ENCODE peak calls at places on chromosomes 4 and X, in ten cellular contexts. One of them, this sample, is unnamed.
A peak's percentile ranks its signal among the peaks of the same experiment; 100 is the strongest.

GRCh38 chr4:137530176-137530575 is 2.1 kb downstream of the PCDH18 start:
- DNase-seq in Calu3: no peak
- DNase-seq in ACHN: no peak
- DNase-seq in mucosa of descending colon: no peak
- DNase-seq in stimulated activated CD4-positive, alpha-beta T cell treated with anti-CD3 and anti-CD28 coated beads, Interleukin-4, amount 100 ng/mL, for 4 hours: no peak
- DNase-seq in ELR: peak; percentile 56
- DNase-seq in CD4-positive, alpha-beta T cell: no peak
- DNase-seq in A172: no peak
- DNase-seq in iPS-NIHi11: no peak
- DNase-seq in amniotic stem cell: no peak
- DNase-seq in this sample: no peak

GRCh38 chr4:177596035-177596434 is 153.8 kb upstream of the AGA start:
- DNase-seq in Calu3: peak; percentile 62
- DNase-seq in ACHN: peak; percentile 60
- DNase-seq in mucosa of descending colon: no peak
- DNase-seq in stimulated activated CD4-positive, alpha-beta T cell treated with anti-CD3 and anti-CD28 coated beads, Interleukin-4, amount 100 ng/mL, for 4 hours: no peak
- DNase-seq in ELR: peak; percentile 90
- DNase-seq in CD4-positive, alpha-beta T cell: no peak
- DNase-seq in A172: peak; percentile 87
- DNase-seq in iPS-NIHi11: peak; percentile 50
- DNase-seq in amniotic stem cell: peak; percentile 46
- DNase-seq in this sample: no peak

GRCh38 chrX:24676403-24677024 is 17.2 kb upstream of the POLA1 start:
- DNase-seq in Calu3: no peak
- DNase-seq in ACHN: no peak
- DNase-seq in mucosa of descending colon: no peak
- DNase-seq in stimulated activated CD4-positive, alpha-beta T cell treated with anti-CD3 and anti-CD28 coated beads, Interleukin-4, amount 100 ng/mL, for 4 hours: no peak
- DNase-seq in ELR: peak; percentile 16
- DNase-seq in CD4-positive, alpha-beta T cell: no peak
- DNase-seq in A172: no peak
- DNase-seq in iPS-NIHi11: peak; percentile 27
- DNase-seq in amniotic stem cell: no peak
- DNase-seq in this sample: no peak

GRCh38 chrX:26649534-26649933 is 433.6 kb downstream of the MAGEB5 start:
- DNase-seq in Calu3: no peak
- DNase-seq in ACHN: peak; percentile 33
- DNase-seq in mucosa of descending colon: no peak
- DNase-seq in stimulated activated CD4-positive, alpha-beta T cell treated with anti-CD3 and anti-CD28 coated beads, Interleukin-4, amount 100 ng/mL, for 4 hours: no peak
- DNase-seq in ELR: peak; percentile 24
- DNase-seq in CD4-positive, alpha-beta T cell: no peak
- DNase-seq in A172: peak; percentile 53
- DNase-seq in iPS-NIHi11: peak; percentile 7
- DNase-seq in amniotic stem cell: no peak
- DNase-seq in this sample: no peak

GRCh38 chr4:121062466-121062975 is 9.8 kb downstream of the NDNF start:
- DNase-seq in Calu3: no peak
- DNase-seq in ACHN: no peak
- DNase-seq in mucosa of descending colon: no peak
- DNase-seq in stimulated activated CD4-positive, alpha-beta T cell treated with anti-CD3 and anti-CD28 coated beads, Interleukin-4, amount 100 ng/mL, for 4 hours: no peak
- DNase-seq in ELR: no peak
- DNase-seq in CD4-positive, alpha-beta T cell: no peak
- DNase-seq in A172: no peak
- DNase-seq in iPS-NIHi11: no peak
- DNase-seq in amniotic stem cell: no peak
- DNase-seq in this sample: no peak

GRCh38 chr4:7652451-7652871 is 217.7 kb upstream of the PSAPL1 start:
- DNase-seq in Calu3: no peak
- DNase-seq in ACHN: no peak
- DNase-seq in mucosa of descending colon: no peak
- DNase-seq in stimulated activated CD4-positive, alpha-beta T cell treated with anti-CD3 and anti-CD28 coated beads, Interleukin-4, amount 100 ng/mL, for 4 hours: no peak
- DNase-seq in ELR: no peak
- DNase-seq in CD4-positive, alpha-beta T cell: no peak
- DNase-seq in A172: no peak
- DNase-seq in iPS-NIHi11: no peak
- DNase-seq in amniotic stem cell: no peak
- DNase-seq in this sample: no peak

GRCh38 chrX:37060999-37061398 is 52.8 kb downstream of the FAM47C start:
- DNase-seq in Calu3: peak; percentile 57
- DNase-seq in ACHN: peak; percentile 45
- DNase-seq in mucosa of descending colon: peak; percentile 12
- DNase-seq in stimulated activated CD4-positive, alpha-beta T cell treated with anti-CD3 and anti-CD28 coated beads, Interleukin-4, amount 100 ng/mL, for 4 hours: no peak
- DNase-seq in ELR: peak; percentile 27
- DNase-seq in CD4-positive, alpha-beta T cell: no peak
- DNase-seq in A172: peak; percentile 30
- DNase-seq in iPS-NIHi11: peak; percentile 7
- DNase-seq in amniotic stem cell: peak; percentile 0
- DNase-seq in this sample: no peak

GRCh38 chr4:155608231-155608885 is 58.3 kb upstream of the GUCY1A1 start:
- DNase-seq in Calu3: no peak
- DNase-seq in ACHN: no peak
- DNase-seq in mucosa of descending colon: no peak
- DNase-seq in stimulated activated CD4-positive, alpha-beta T cell treated with anti-CD3 and anti-CD28 coated beads, Interleukin-4, amount 100 ng/mL, for 4 hours: no peak
- DNase-seq in ELR: peak; percentile 19
- DNase-seq in CD4-positive, alpha-beta T cell: no peak
- DNase-seq in A172: no peak
- DNase-seq in iPS-NIHi11: no peak
- DNase-seq in amniotic stem cell: no peak
- DNase-seq in this sample: no peak

GRCh38 chrX:123084797-123085196 is 99.3 kb upstream of the GRIA3 start:
- DNase-seq in Calu3: no peak
- DNase-seq in ACHN: no peak
- DNase-seq in mucosa of descending colon: no peak
- DNase-seq in stimulated activated CD4-positive, alpha-beta T cell treated with anti-CD3 and anti-CD28 coated beads, Interleukin-4, amount 100 ng/mL, for 4 hours: no peak
- DNase-seq in ELR: no peak
- DNase-seq in CD4-positive, alpha-beta T cell: no peak
- DNase-seq in A172: no peak
- DNase-seq in iPS-NIHi11: no peak
- DNase-seq in amniotic stem cell: no peak
- DNase-seq in this sample: no peak

GRCh38 chr4:87657525-87657924 is 7.4 kb downstream of the DMP1 start:
- DNase-seq in Calu3: no peak
- DNase-seq in ACHN: peak; percentile 78
- DNase-seq in mucosa of descending colon: no peak
- DNase-seq in stimulated activated CD4-positive, alpha-beta T cell treated with anti-CD3 and anti-CD28 coated beads, Interleukin-4, amount 100 ng/mL, for 4 hours: no peak
- DNase-seq in ELR: peak; percentile 89
- DNase-seq in CD4-positive, alpha-beta T cell: no peak
- DNase-seq in A172: peak; percentile 70
- DNase-seq in iPS-NIHi11: no peak
- DNase-seq in amniotic stem cell: no peak
- DNase-seq in this sample: no peak

GRCh38 chr4:153094435-153094834 is 109.8 kb upstream of the TRIM2 start:
- DNase-seq in Calu3: no peak
- DNase-seq in ACHN: no peak
- DNase-seq in mucosa of descending colon: no peak
- DNase-seq in stimulated activated CD4-positive, alpha-beta T cell treated with anti-CD3 and anti-CD28 coated beads, Interleukin-4, amount 100 ng/mL, for 4 hours: no peak
- DNase-seq in ELR: no peak
- DNase-seq in CD4-positive, alpha-beta T cell: no peak
- DNase-seq in A172: no peak
- DNase-seq in iPS-NIHi11: no peak
- DNase-seq in amniotic stem cell: no peak
- DNase-seq in this sample: no peak

GRCh38 chr4:175891863-175892262 is 79.8 kb upstream of the GPM6A start:
- DNase-seq in Calu3: no peak
- DNase-seq in ACHN: peak; percentile 44
- DNase-seq in mucosa of descending colon: peak; percentile 14
- DNase-seq in stimulated activated CD4-positive, alpha-beta T cell treated with anti-CD3 and anti-CD28 coated beads, Interleukin-4, amount 100 ng/mL, for 4 hours: no peak
- DNase-seq in ELR: peak; percentile 57
- DNase-seq in CD4-positive, alpha-beta T cell: no peak
- DNase-seq in A172: peak; percentile 52
- DNase-seq in iPS-NIHi11: peak; percentile 17
- DNase-seq in amniotic stem cell: no peak
- DNase-seq in this sample: no peak

GRCh38 chr4:147996840-147997239 is 265.0 kb downstream of the ARHGAP10 start:
- DNase-seq in Calu3: no peak
- DNase-seq in ACHN: no peak
- DNase-seq in mucosa of descending colon: no peak
- DNase-seq in stimulated activated CD4-positive, alpha-beta T cell treated with anti-CD3 and anti-CD28 coated beads, Interleukin-4, amount 100 ng/mL, for 4 hours: no peak
- DNase-seq in ELR: no peak
- DNase-seq in CD4-positive, alpha-beta T cell: no peak
- DNase-seq in A172: no peak
- DNase-seq in iPS-NIHi11: no peak
- DNase-seq in amniotic stem cell: no peak
- DNase-seq in this sample: no peak

GRCh38 chr4:70801265-70801809 is 38.4 kb downstream of the GRSF1 start:
- DNase-seq in Calu3: no peak
- DNase-seq in ACHN: no peak
- DNase-seq in mucosa of descending colon: no peak
- DNase-seq in stimulated activated CD4-positive, alpha-beta T cell treated with anti-CD3 and anti-CD28 coated beads, Interleukin-4, amount 100 ng/mL, for 4 hours: no peak
- DNase-seq in ELR: no peak
- DNase-seq in CD4-positive, alpha-beta T cell: no peak
- DNase-seq in A172: no peak
- DNase-seq in iPS-NIHi11: no peak
- DNase-seq in amniotic stem cell: no peak
- DNase-seq in this sample: no peak

GRCh38 chr4:3469386-3470243 is 6.5 kb downstream of the DOK7 start:
- DNase-seq in Calu3: no peak
- DNase-seq in ACHN: no peak
- DNase-seq in mucosa of descending colon: no peak
- DNase-seq in stimulated activated CD4-positive, alpha-beta T cell treated with anti-CD3 and anti-CD28 coated beads, Interleukin-4, amount 100 ng/mL, for 4 hours: no peak
- DNase-seq in ELR: no peak
- DNase-seq in CD4-positive, alpha-beta T cell: no peak
- DNase-seq in A172: no peak
- DNase-seq in iPS-NIHi11: no peak
- DNase-seq in amniotic stem cell: no peak
- DNase-seq in this sample: no peak

GRCh38 chrX:119121341-119121740 is 6.3 kb downstream of the KIAA1210 start:
- DNase-seq in Calu3: no peak
- DNase-seq in ACHN: no peak
- DNase-seq in mucosa of descending colon: no peak
- DNase-seq in stimulated activated CD4-positive, alpha-beta T cell treated with anti-CD3 and anti-CD28 coated beads, Interleukin-4, amount 100 ng/mL, for 4 hours: no peak
- DNase-seq in ELR: peak; percentile 5
- DNase-seq in CD4-positive, alpha-beta T cell: no peak
- DNase-seq in A172: no peak
- DNase-seq in iPS-NIHi11: no peak
- DNase-seq in amniotic stem cell: no peak
- DNase-seq in this sample: no peak

GRCh38 chrX:37347420-37347819 is 1.7 kb upstream of the PRRG1 start:
- DNase-seq in Calu3: no peak
- DNase-seq in ACHN: peak; percentile 77
- DNase-seq in mucosa of descending colon: no peak
- DNase-seq in stimulated activated CD4-positive, alpha-beta T cell treated with anti-CD3 and anti-CD28 coated beads, Interleukin-4, amount 100 ng/mL, for 4 hours: no peak
- DNase-seq in ELR: peak; percentile 11
- DNase-seq in CD4-positive, alpha-beta T cell: no peak
- DNase-seq in A172: peak; percentile 4
- DNase-seq in iPS-NIHi11: peak; percentile 5
- DNase-seq in amniotic stem cell: no peak
- DNase-seq in this sample: no peak

GRCh38 chr4:77922158-77923094 is 59.8 kb downstream of the MRPL1 start:
- DNase-seq in Calu3: no peak
- DNase-seq in ACHN: no peak
- DNase-seq in mucosa of descending colon: no peak
- DNase-seq in stimulated activated CD4-positive, alpha-beta T cell treated with anti-CD3 and anti-CD28 coated beads, Interleukin-4, amount 100 ng/mL, for 4 hours: no peak
- DNase-seq in ELR: peak; percentile 62
- DNase-seq in CD4-positive, alpha-beta T cell: no peak
- DNase-seq in A172: no peak
- DNase-seq in iPS-NIHi11: no peak
- DNase-seq in amniotic stem cell: no peak
- DNase-seq in this sample: no peak

GRCh38 chrX:21932277-21932996 is 8.1 kb upstream of the SMS start:
- DNase-seq in Calu3: peak; percentile 54
- DNase-seq in ACHN: peak; percentile 55
- DNase-seq in mucosa of descending colon: no peak
- DNase-seq in stimulated activated CD4-positive, alpha-beta T cell treated with anti-CD3 and anti-CD28 coated beads, Interleukin-4, amount 100 ng/mL, for 4 hours: no peak
- DNase-seq in ELR: peak; percentile 92
- DNase-seq in CD4-positive, alpha-beta T cell: no peak
- DNase-seq in A172: peak; percentile 87
- DNase-seq in iPS-NIHi11: no peak
- DNase-seq in amniotic stem cell: peak; percentile 31
- DNase-seq in this sample: no peak

GRCh38 chr4:37717575-37717974 is 31.4 kb upstream of the RELL1 start:
- DNase-seq in Calu3: no peak
- DNase-seq in ACHN: no peak
- DNase-seq in mucosa of descending colon: no peak
- DNase-seq in stimulated activated CD4-positive, alpha-beta T cell treated with anti-CD3 and anti-CD28 coated beads, Interleukin-4, amount 100 ng/mL, for 4 hours: no peak
- DNase-seq in ELR: peak; percentile 75
- DNase-seq in CD4-positive, alpha-beta T cell: no peak
- DNase-seq in A172: peak; percentile 51
- DNase-seq in iPS-NIHi11: no peak
- DNase-seq in amniotic stem cell: no peak
- DNase-seq in this sample: no peak

This sample was measured in type B pancreatic cell.